ENCODE peak calls at places on chromosomes 12 and 14, in seven cellular contexts. I is Right ventricle myocardium superior, X is A549, P is LoVo, A is astrocyte of the spinal cord, T is BJ, D is BE2C. M is an unnamed sample.

GRCh38 chr14:95446470-95446869 is 70.0 kb downstream of the SYNE3 start:
- DNase-seq in X (no peak), I (no peak), P (no peak), A (no peak), D (no peak), T (no peak), M (no peak)

GRCh38 chr14:104967414-104968152 is 10.6 kb downstream of the AHNAK2 start:
- DNase-seq in I (peak), A (peak), P (no peak), T (no peak), D (peak), X (peak), M (no peak)

GRCh38 chr14:43793579-43793978 is 713.5 kb downstream of the FSCB start:
- DNase-seq in A (no peak), I (no peak), P (no peak), X (no peak), T (no peak), D (no peak), M (no peak)

GRCh38 chr12:92543359-92543758 is 159.4 kb upstream of the PLEKHG7 start:
- DNase-seq in X (no peak), I (no peak), P (peak), T (no peak), D (no peak), A (no peak), M (peak)

GRCh38 chr14:33742166-33742565 is 208.7 kb downstream of the EGLN3 start:
- DNase-seq in I (no peak), T (no peak), P (no peak), D (no peak), A (peak), X (no peak), M (no peak)

GRCh38 chr12:968561-968960 is 19.1 kb upstream of the RAD52 start:
- DNase-seq in D (no peak), I (no peak), P (no peak), A (no peak), T (no peak), X (no peak), M (no peak)

GRCh38 chr14:64137657-64138290 is 156.4 kb downstream of the ESR2 start:
- DNase-seq in I (no peak), A (no peak), D (no peak), T (no peak), P (no peak), X (peak), M (no peak)

GRCh38 chr12:45762185-45763110 is 32.9 kb downstream of the ARID2 start:
- DNase-seq in T (peak), X (peak), D (peak), P (peak), I (no peak), A (peak), M (no peak)

GRCh38 chr14:95046711-95047681 is 110.3 kb downstream of the DICER1 start:
- DNase-seq in P (no peak), T (no peak), D (no peak), X (no peak), I (no peak), A (no peak), M (no peak)

GRCh38 chr12:45276154-45276553 is 60.3 kb downstream of the ANO6 start:
- DNase-seq in X (no peak), A (no peak), T (no peak), D (no peak), P (no peak), I (no peak), M (no peak)

GRCh38 chr14:90664911-90665695 is 151.1 kb downstream of the TTC7B start:
- DNase-seq in A (no peak), D (no peak), P (no peak), X (no peak), I (peak), T (no peak), M (no peak)

GRCh38 chr12:80175307-80175930 is 76.1 kb downstream of the OTOGL start:
- DNase-seq in A (no peak), T (no peak), X (peak), I (no peak), P (no peak), D (no peak), M (no peak)

GRCh38 chr12:104182144-104182543 is 33.4 kb upstream of the TXNRD1 start:
- DNase-seq in I (peak), X (peak), T (peak), P (no peak), A (peak), D (no peak), M (no peak)

GRCh38 chr12:94297876-94298520 is 149.6 kb downstream of the PLXNC1 start:
- DNase-seq in T (no peak), D (no peak), A (no peak), I (no peak), X (no peak), P (no peak), M (no peak)

GRCh38 chr12:7859552-7859951 is 13.2 kb downstream of the SLC2A14 start:
- DNase-seq in T (peak), P (no peak), I (no peak), A (peak), X (no peak), D (no peak), M (no peak)

GRCh38 chr12:58314610-58315009 is 373.2 kb downstream of the ATP23 start:
- DNase-seq in X (no peak), A (peak), D (no peak), I (no peak), T (peak), P (no peak), M (no peak)

GRCh38 chr14:104967144-104967413 is 11.1 kb downstream of the AHNAK2 start:
- DNase-seq in A (no peak), D (no peak), T (no peak), I (peak), X (no peak), P (no peak), M (no peak)

GRCh38 chr12:129401572-129401971 is 502.3 kb downstream of the TMEM132D start:
- DNase-seq in X (no peak), A (no peak), D (no peak), T (no peak), I (no peak), P (no peak), M (no peak)

GRCh38 chr14:49989980-49990379 is 97.1 kb downstream of the ARF6 start:
- DNase-seq in A (no peak), I (no peak), T (no peak), D (no peak), X (no peak), P (no peak), M (no peak)

GRCh38 chr12:126950266-126950665 is 1316.7 kb upstream of the TMEM132C start:
- DNase-seq in X (no peak), P (no peak), A (no peak), T (no peak), D (no peak), I (no peak), M (no peak)

GRCh38 chr12:18224745-18225144 is 36.6 kb upstream of the PIK3C2G start:
- DNase-seq in T (no peak), I (no peak), D (no peak), P (peak), X (peak), A (peak), M (no peak)

GRCh38 chr14:49314756-49315155 is 271.4 kb downstream of the RPS29 start:
- DNase-seq in I (no peak), P (no peak), T (no peak), X (no peak), A (no peak), D (no peak), M (no peak)

GRCh38 chr14:24233538-24233866 is 773 bp downstream of the GMPR2 start:
- DNase-seq in A (no peak), P (no peak), I (no peak), X (peak), T (no peak), D (no peak), M (no peak)